ENCODE peak calls at places on chromosomes 6 and 20, in nine cellular contexts. R, G, E, J, T, U, V, S and K are unnamed samples.

GRCh38 chr20:9147553-9148024 is 78.7 kb downstream of the PLCB4 start:
- DNase-seq in E (no peak), V (no peak), S (no peak), G (no peak), T (peak; percentile 69), J (no peak), U (peak; percentile 27), R (peak; percentile 52), K (peak; percentile 35)

GRCh38 chr20:49615401-49616153 is 47.6 kb upstream of the PTGIS start:
- DNase-seq in V (peak; percentile 11), R (no peak), S (peak; percentile 88), T (no peak), E (peak; percentile 55), U (no peak), J (no peak), G (peak; percentile 3), K (no peak)

GRCh38 chr20:2920473-2920872 is 47.2 kb downstream of the PTPRA start:
- DNase-seq in E (peak; percentile 17), V (no peak), U (no peak), G (no peak), R (no peak), T (no peak), J (no peak), S (no peak), K (no peak)

GRCh38 chr6:95866732-95867131 is 149.0 kb upstream of the FUT9 start:
- DNase-seq in S (no peak), T (no peak), U (no peak), R (peak; percentile 8), V (no peak), E (peak; percentile 2), G (no peak), J (no peak), K (no peak)

GRCh38 chr6:145370559-145370958 is 364.8 kb downstream of the EPM2A start:
- DNase-seq in E (no peak), U (no peak), S (no peak), V (no peak), T (no peak), R (no peak), J (no peak), G (no peak), K (no peak)

GRCh38 chr20:32434434-32434833 is 76.3 kb downstream of the ASXL1 start:
- DNase-seq in U (no peak), V (no peak), R (no peak), G (no peak), E (no peak), S (no peak), J (no peak), T (no peak), K (no peak)

GRCh38 chr20:32599783-32600340 is 14.7 kb upstream of the NOL4L start:
- DNase-seq in E (no peak), T (no peak), R (peak; percentile 10), V (no peak), S (no peak), U (no peak), G (no peak), J (no peak), K (no peak)

GRCh38 chr20:41172296-41173140 is 35.2 kb downstream of the PLCG1 start:
- DNase-seq in G (no peak), E (no peak), U (no peak), T (no peak), R (no peak), S (no peak), J (no peak), V (no peak), K (no peak)

GRCh38 chr6:24931752-24932691 is 3.7 kb downstream of the RIPOR2 start:
- DNase-seq in J (no peak), T (peak; percentile 83), G (no peak), S (no peak), E (no peak), U (peak; percentile 47), V (no peak), R (peak; percentile 72), K (no peak)

GRCh38 chr20:45782890-45783289 is 8.8 kb downstream of the WFDC3 start:
- DNase-seq in U (no peak), T (peak; percentile 19), E (peak; percentile 47), G (no peak), S (no peak), R (peak; percentile 25), J (no peak), V (no peak), K (no peak)

GRCh38 chr20:53194310-53194709 is 222.2 kb downstream of the TSHZ2 start:
- DNase-seq in T (no peak), J (no peak), S (no peak), R (no peak), V (no peak), G (no peak), U (no peak), E (no peak), K (no peak)

GRCh38 chr6:106536357-106536756 is 92.9 kb downstream of the RTN4IP1 start:
- DNase-seq in J (no peak), E (no peak), T (no peak), S (no peak), U (no peak), V (no peak), R (no peak), G (no peak), K (no peak)